ENCODE peak calls at places on chromosomes 12 and 14, in four cellular contexts. P, G, M and Q are unnamed samples. For H3K4me1, the result is how much of the 10 kb centered on the place peaks cover.

GRCh38 chr14:83463500-83464098 is 1929.9 kb upstream of the SEL1L start:
- DNase-seq in P (peak), G (no peak), M (peak), Q (no peak)

GRCh38 chr14:66802962-66803361 is 295.0 kb downstream of the GPHN start:
- DNase-seq in P (no peak), G (no peak), M (no peak), Q (no peak)

GRCh38 chr12:110424237-110424636 is 20.7 kb upstream of the ANAPC7 start:
- DNase-seq in P (no peak), G (no peak), M (no peak), Q (no peak)

GRCh38 chr12:48787791-48788521 is 933 bp downstream of the ADCY6 start:
- DNase-seq in P (no peak), G (no peak), M (no peak), Q (no peak)

GRCh38 chr12:108846320-108846719 is 11.1 kb downstream of the SSH1 start:
- DNase-seq in P (no peak), G (peak), M (no peak), Q (no peak)

GRCh38 chr14:56659964-56660551 is 80.5 kb downstream of the TMEM260 start:
- DNase-seq in P (no peak), G (no peak), M (peak), Q (no peak)

GRCh38 chr14:105737504-105738246 is 211.3 kb downstream of the TMEM121 start:
- DNase-seq in P (no peak), G (no peak), M (no peak), Q (no peak)

GRCh38 chr14:104660597-104660996 is 28.8 kb upstream of the INF2 start:
- DNase-seq in P (no peak), G (no peak), M (no peak), Q (no peak)

GRCh38 chr14:56487090-56487667 is 92.4 kb upstream of the TMEM260 start:
- DNase-seq in P (no peak), G (no peak), M (peak), Q (no peak)

GRCh38 chr14:34722723-34723545 is 8.5 kb upstream of the CFL2 start:
- DNase-seq in P (peak), G (no peak), M (peak), Q (peak)

GRCh38 chr12:58310368-58310767 is 369.0 kb downstream of the ATP23 start:
- DNase-seq in P (no peak), G (no peak), M (no peak), Q (no peak)

GRCh38 chr12:132279184-132279889 is 50.1 kb downstream of the GALNT9 start:
- DNase-seq in P (peak), G (no peak), M (no peak), Q (no peak)

GRCh38 chr14:53399057-53399456 is 245.9 kb upstream of the DDHD1 start:
- DNase-seq in P (no peak), G (no peak), M (peak), Q (no peak)

GRCh38 chr12:389138-390096 is at the start of gene KDM5A:
- DNase-seq in P (peak), G (peak), M (peak), Q (peak)

GRCh38 chr14:91848602-91849001 is 18.7 kb downstream of the TC2N start:
- DNase-seq in P (no peak), G (no peak), M (no peak), Q (no peak)

GRCh38 chr12:107635139-107635538 is 50.5 kb upstream of the PWP1 start:
- DNase-seq in P (no peak), G (no peak), M (peak), Q (no peak)

GRCh38 chr14:53879747-53880146 is 76.9 kb downstream of the BMP4 start:
- DNase-seq in P (no peak), G (no peak), M (peak), Q (no peak)

GRCh38 chr14:36316131-36316530 is 4.3 kb downstream of the MBIP start:
- DNase-seq in P (no peak), G (no peak), M (no peak), Q (no peak)

GRCh38 chr12:79635676-79636075 is 55.1 kb downstream of the PAWR start:
- DNase-seq in P (no peak), G (no peak), M (no peak), Q (no peak)

GRCh38 chr14:52922059-52922458 is 28.8 kb downstream of the FERMT2 start:
- DNase-seq in P (no peak), G (no peak), M (no peak), Q (no peak)

GRCh38 chr12:111170559-111170958 is 198.3 kb downstream of the PHETA1 start:
- DNase-seq in P (no peak), G (no peak), M (no peak), Q (no peak)

GRCh38 chr12:117907108-117907689 is 61.6 kb downstream of the KSR2 start:
- DNase-seq in P (peak), G (no peak), M (no peak), Q (no peak)

GRCh38 chr12:103442822-103443221 is 52.9 kb downstream of the C12orf42 start:
- DNase-seq in P (no peak), G (no peak), M (no peak), Q (no peak)

GRCh38 chr12:68623984-68624383 is 13.3 kb downstream of the RAP1B start:
- DNase-seq in P (no peak), G (no peak), M (no peak), Q (no peak)

GRCh38 chr12:92030618-92031017 is 115.0 kb downstream of the BTG1 start:
- DNase-seq in P (peak), G (peak), M (peak), Q (no peak)

GRCh38 chr12:68746572-68747180 is 700 bp downstream of the SLC35E3 start:
- DNase-seq in P (peak), G (peak), M (peak), Q (peak)

GRCh38 chr12:48925218-48925871 is at the start of gene FKBP11:
- DNase-seq in P (peak), G (no peak), M (peak), Q (peak)

GRCh38 chr14:96079066-96079465 is 39.9 kb downstream of the C14orf132 start:
- DNase-seq in P (no peak), G (no peak), M (no peak), Q (no peak)

GRCh38 chr12:93427779-93428564 is 13.8 kb downstream of the UBE2N start:
- DNase-seq in P (no peak), G (no peak), M (no peak), Q (no peak)

GRCh38 chr12:30953257-30953656 is 26.7 kb downstream of the TSPAN11 start:
- DNase-seq in P (no peak), G (no peak), M (no peak), Q (no peak)

GRCh38 chr12:29743072-29743471 is 40.7 kb downstream of the TMTC1 start:
- DNase-seq in P (no peak), G (peak), M (no peak), Q (no peak)

GRCh38 chr12:52005903-52006703 is 643 bp upstream of the TAMALIN start:
- DNase-seq in P (peak), G (no peak), M (no peak), Q (peak)

GRCh38 chr12:106118278-106118820 is 20.4 kb downstream of the NUAK1 start:
- DNase-seq in P (no peak), G (no peak), M (no peak), Q (no peak)

GRCh38 chr14:101503431-101504095 is 57.7 kb upstream of the DIO3 start:
- DNase-seq in P (peak), G (no peak), M (no peak), Q (peak)

GRCh38 chr12:27285395-27285794 is 41.3 kb downstream of the STK38L start:
- DNase-seq in P (no peak), G (no peak), M (peak), Q (no peak)

GRCh38 chr12:27279836-27280235 is 35.8 kb downstream of the STK38L start:
- DNase-seq in P (no peak), G (no peak), M (no peak), Q (no peak)

GRCh38 chr12:27280412-27280811 is 36.3 kb downstream of the STK38L start:
- DNase-seq in P (no peak), G (no peak), M (no peak), Q (no peak)

GRCh38 chr12:27284751-27285150 is 40.7 kb downstream of the STK38L start:
- DNase-seq in P (no peak), G (no peak), M (peak), Q (no peak)

GRCh38 chr12:27284021-27284420 is 39.9 kb downstream of the STK38L start:
- DNase-seq in P (no peak), G (no peak), M (no peak), Q (no peak)
- H3K27ac ChIP-seq in P (peak), G (peak), M (peak), Q (peak)

DNA sequence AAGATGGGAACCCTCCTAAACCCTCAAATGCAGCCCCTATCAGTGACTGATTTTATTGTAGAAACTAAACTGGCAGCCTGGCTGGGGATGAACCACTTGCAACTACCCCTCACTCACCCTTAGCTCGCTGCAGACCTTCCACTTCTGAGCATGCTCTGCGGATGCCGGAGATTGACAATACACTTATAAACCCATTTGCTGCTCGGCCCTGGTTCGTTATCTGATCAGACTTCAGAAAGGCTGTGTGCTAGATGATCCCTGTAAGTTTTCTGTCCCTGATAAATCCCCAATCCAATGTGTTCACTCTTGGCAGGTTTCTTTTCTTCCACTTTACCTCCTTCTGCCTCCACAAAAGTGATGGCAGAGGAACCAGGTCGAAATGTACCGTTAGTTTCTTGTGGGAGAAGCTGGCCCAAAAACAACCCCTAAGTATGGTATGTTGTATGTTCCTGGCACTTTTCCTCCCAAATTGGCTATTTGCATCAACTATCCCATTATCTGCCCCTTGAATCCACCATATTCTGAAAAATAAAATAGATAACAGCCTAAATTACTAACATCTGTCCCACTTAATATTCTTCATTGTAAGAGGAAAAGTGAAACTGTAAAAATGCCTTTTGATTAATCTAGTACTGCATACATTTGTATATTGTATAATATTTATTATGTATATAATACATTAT is 18.8 kb downstream of the RPH3A start:
- DNase-seq in P (no peak), G (no peak), M (no peak), Q (no peak)
- H3K4me1 ChIP-seq in P (under half), G (under half), M (under half), Q (under half)

GRCh38 chr12:112382866-112383265 is 635 bp upstream of the HECTD4 start:
- DNase-seq in P (no peak), G (no peak), M (no peak), Q (peak)
- H3K27ac ChIP-seq in P (peak), G (peak), M (peak), Q (no peak)

DNA sequence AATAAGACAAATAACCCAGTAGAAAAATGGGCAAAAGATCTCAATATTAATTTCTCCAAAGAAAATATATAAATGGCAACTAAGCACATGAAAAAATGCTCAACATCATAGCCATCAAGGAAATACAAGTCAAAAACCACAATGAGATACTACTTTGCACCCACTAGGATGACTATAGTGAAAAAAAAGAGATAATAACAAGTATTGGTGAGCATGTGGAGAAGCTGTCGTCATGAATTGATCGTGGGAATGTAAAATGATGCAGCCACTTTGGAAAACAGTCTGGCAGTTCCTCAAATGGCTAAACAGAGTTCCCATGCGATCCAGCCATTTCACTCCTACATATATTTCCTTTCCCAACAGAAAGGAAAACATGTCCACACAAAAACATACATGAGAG is 18.1 kb downstream of the JDP2 start:
- DNase-seq in P (no peak), G (no peak), M (no peak), Q (no peak)
- H3K4me1 ChIP-seq in P (half or more), G (half or more), M (under half), Q (under half)